ENCODE peak calls at places on chromosomes 13 and 19, in seven cellular contexts. D is body of pancreas, E is psoas muscle, K is Peyer's patch, U is coronary artery, P is ovary, L is gastrocnemius medialis. T is an unnamed sample.

GRCh38 chr13:43388282-43389034 is 365.1 kb downstream of the DNAJC15 start:
- DNase-seq in D (peak), E (no peak), K (no peak), U (no peak), P (no peak), L (no peak), T (no peak)

GRCh38 chr13:51811920-51812328 is 8.0 kb upstream of the DHRS12 start:
- DNase-seq in D (no peak), E (no peak), K (no peak), U (no peak), P (no peak), L (peak), T (no peak)

GRCh38 chr13:26540319-26540718 is 17.2 kb upstream of the WASF3 start:
- DNase-seq in D (no peak), E (peak), K (no peak), U (no peak), P (no peak), L (no peak), T (no peak)

GRCh38 chr19:41223431-41224234 is 4.6 kb downstream of the AXL start:
- DNase-seq in D (no peak), E (peak), K (no peak), U (peak), P (no peak), L (no peak), T (no peak)

GRCh38 chr19:36183455-36183741 is 31.1 kb downstream of the ZNF565 start:
- DNase-seq in D (no peak), E (no peak), K (no peak), U (no peak), P (no peak), L (peak), T (no peak)

GRCh38 chr19:31985001-31985605 is 360.3 kb upstream of the ZNF507 start:
- DNase-seq in D (no peak), E (no peak), K (no peak), U (no peak), P (no peak), L (no peak), T (no peak)

GRCh38 chr19:5074830-5075394 is 106.0 kb downstream of the KDM4B start:
- DNase-seq in D (no peak), E (peak), K (no peak), U (no peak), P (no peak), L (no peak), T (no peak)

GRCh38 chr19:16519230-16519687 is 23.0 kb downstream of the CHERP start:
- DNase-seq in D (no peak), E (no peak), K (no peak), U (no peak), P (no peak), L (no peak), T (no peak)

GRCh38 chr13:34748078-34748477 is 194.0 kb upstream of the NBEA start:
- DNase-seq in D (peak), E (no peak), K (no peak), U (no peak), P (peak), L (no peak), T (no peak)

GRCh38 chr13:53137777-53138176 is 109.2 kb downstream of the OLFM4 start:
- DNase-seq in D (no peak), E (no peak), K (no peak), U (no peak), P (no peak), L (peak), T (no peak)

GRCh38 chr13:62375653-62376052 is 960.0 kb upstream of the PCDH20 start:
- DNase-seq in D (no peak), E (no peak), K (no peak), U (no peak), P (no peak), L (no peak), T (no peak)

GRCh38 chr13:75480691-75481175 is 1.2 kb downstream of the TBC1D4 start:
- DNase-seq in D (peak), E (peak), K (no peak), U (no peak), P (peak), L (peak), T (peak)

GRCh38 chr19:47240996-47241918 is 10.3 kb upstream of the BBC3 start:
- DNase-seq in D (peak), E (peak), K (peak), U (no peak), P (peak), L (no peak), T (peak)

GRCh38 chr19:6354098-6354674 is 7.1 kb upstream of the CLPP start:
- DNase-seq in D (no peak), E (no peak), K (no peak), U (no peak), P (no peak), L (no peak), T (no peak)

GRCh38 chr19:37695144-37695899 is 24.2 kb downstream of the ZNF607 start:
- DNase-seq in D (no peak), E (no peak), K (no peak), U (no peak), P (no peak), L (no peak), T (no peak)

GRCh38 chr19:2033825-2034159 is 17.3 kb downstream of the MKNK2 start:
- DNase-seq in D (no peak), E (peak), K (no peak), U (no peak), P (no peak), L (no peak), T (no peak)

GRCh38 chr13:61833228-61833627 is 417.6 kb upstream of the PCDH20 start:
- DNase-seq in D (no peak), E (no peak), K (no peak), U (no peak), P (no peak), L (no peak), T (no peak)

GRCh38 chr19:19540707-19541515 is 2.8 kb downstream of the CILP2 start:
- DNase-seq in D (peak), E (peak), K (peak), U (no peak), P (peak), L (no peak), T (peak)

GRCh38 chr19:919157-920050 is 2.3 kb downstream of the KISS1R start:
- DNase-seq in D (no peak), E (no peak), K (peak), U (no peak), P (no peak), L (no peak), T (peak)

GRCh38 chr19:33235269-33235995 is 9.8 kb upstream of the SLC7A10 start:
- DNase-seq in D (peak), E (peak), K (peak), U (no peak), P (peak), L (peak), T (peak)

GRCh38 chr19:6773323-6773931 is 919 bp downstream of the VAV1 start:
- DNase-seq in D (no peak), E (peak), K (peak), U (no peak), P (no peak), L (no peak), T (peak)

GRCh38 chr13:26722321-26722720 is 38.3 kb downstream of the GPR12 start:
- DNase-seq in D (no peak), E (no peak), K (no peak), U (no peak), P (no peak), L (no peak), T (no peak)

GRCh38 chr19:12155324-12155723 is 1.2 kb downstream of the ZNF625 start:
- DNase-seq in D (no peak), E (no peak), K (no peak), U (no peak), P (no peak), L (no peak), T (no peak)

GRCh38 chr19:18373892-18374629 is 11.9 kb upstream of the GDF15 start:
- DNase-seq in D (peak), E (peak), K (peak), U (peak), P (peak), L (peak), T (peak)

GRCh38 chr13:108957369-108958012 is 328.1 kb downstream of the MYO16 start:
- DNase-seq in D (no peak), E (no peak), K (no peak), U (no peak), P (no peak), L (no peak), T (no peak)

GRCh38 chr19:51179297-51179696 is 37.2 kb downstream of the SIGLEC7 start:
- DNase-seq in D (no peak), E (no peak), K (no peak), U (no peak), P (no peak), L (no peak), T (no peak)

GRCh38 chr13:99231726-99232125 is 26.5 kb downstream of the GPR18 start:
- DNase-seq in D (no peak), E (no peak), K (no peak), U (no peak), P (no peak), L (no peak), T (no peak)

GRCh38 chr19:48539503-48540096 is 12.4 kb upstream of the SULT2B1 start:
- DNase-seq in D (no peak), E (no peak), K (no peak), U (no peak), P (no peak), L (no peak), T (no peak)

GRCh38 chr13:23623394-23623793 is 53.2 kb downstream of the TNFRSF19 start:
- DNase-seq in D (no peak), E (no peak), K (no peak), U (no peak), P (no peak), L (no peak), T (no peak)

GRCh38 chr13:47216176-47216822 is 319.4 kb upstream of the HTR2A start:
- DNase-seq in D (no peak), E (no peak), K (no peak), U (no peak), P (no peak), L (no peak), T (no peak)

GRCh38 chr13:84358601-84359000 is 476.3 kb upstream of the SLITRK1 start:
- DNase-seq in D (no peak), E (no peak), K (no peak), U (no peak), P (no peak), L (no peak), T (no peak)

GRCh38 chr19:46303345-46303701 is 6.5 kb downstream of the HIF3A start:
- DNase-seq in D (no peak), E (peak), K (no peak), U (no peak), P (peak), L (no peak), T (no peak)

GRCh38 chr19:46442808-46443450 is 14.2 kb upstream of the PNMA8C start:
- DNase-seq in D (peak), E (no peak), K (no peak), U (no peak), P (peak), L (no peak), T (no peak)

GRCh38 chr13:48624858-48625257 is 28.9 kb upstream of the CYSLTR2 start:
- DNase-seq in D (no peak), E (no peak), K (no peak), U (no peak), P (no peak), L (no peak), T (no peak)

GRCh38 chr19:38840583-38840968 is 9.0 kb upstream of the ECH1 start:
- DNase-seq in D (no peak), E (peak), K (no peak), U (no peak), P (no peak), L (no peak), T (no peak)

GRCh38 chr13:78978381-78978998 is 319.5 kb upstream of the OBI1 start:
- DNase-seq in D (peak), E (no peak), K (peak), U (no peak), P (no peak), L (no peak), T (no peak)

GRCh38 chr19:999379-999719 is 870 bp upstream of the GRIN3B start:
- DNase-seq in D (no peak), E (no peak), K (no peak), U (no peak), P (no peak), L (no peak), T (no peak)

GRCh38 chr13:108859202-108860012 is 230.0 kb downstream of the MYO16 start:
- DNase-seq in D (no peak), E (no peak), K (no peak), U (no peak), P (no peak), L (no peak), T (no peak)

GRCh38 chr19:39546599-39546998 is 6.6 kb upstream of the EID2 start:
- DNase-seq in D (no peak), E (no peak), K (no peak), U (no peak), P (no peak), L (no peak), T (no peak)

GRCh38 chr13:97254809-97255208 is 32.7 kb downstream of the MBNL2 start:
- DNase-seq in D (no peak), E (no peak), K (no peak), U (no peak), P (no peak), L (no peak), T (no peak)
- H3K27ac ChIP-seq in D (peak), E (peak), K (no peak), U (peak), P (no peak), L (peak), T (no peak)

GRCh38 chr19:55659822-55660221 is 5.0 kb downstream of the U2AF2 start:
- DNase-seq in D (no peak), E (peak), K (no peak), U (no peak), P (no peak), L (no peak), T (no peak)

GRCh38 chr19:55660991-55661390 is 6.2 kb downstream of the U2AF2 start:
- DNase-seq in D (no peak), E (peak), K (no peak), U (no peak), P (no peak), L (no peak), T (no peak)

GRCh38 chr19:55660404-55660803 is 5.6 kb downstream of the U2AF2 start:
- DNase-seq in D (no peak), E (peak), K (no peak), U (no peak), P (no peak), L (no peak), T (no peak)

GRCh38 chr19:55663846-55664536 is 9.2 kb downstream of the U2AF2 start:
- DNase-seq in D (no peak), E (no peak), K (no peak), U (no peak), P (no peak), L (no peak), T (no peak)

DNA sequence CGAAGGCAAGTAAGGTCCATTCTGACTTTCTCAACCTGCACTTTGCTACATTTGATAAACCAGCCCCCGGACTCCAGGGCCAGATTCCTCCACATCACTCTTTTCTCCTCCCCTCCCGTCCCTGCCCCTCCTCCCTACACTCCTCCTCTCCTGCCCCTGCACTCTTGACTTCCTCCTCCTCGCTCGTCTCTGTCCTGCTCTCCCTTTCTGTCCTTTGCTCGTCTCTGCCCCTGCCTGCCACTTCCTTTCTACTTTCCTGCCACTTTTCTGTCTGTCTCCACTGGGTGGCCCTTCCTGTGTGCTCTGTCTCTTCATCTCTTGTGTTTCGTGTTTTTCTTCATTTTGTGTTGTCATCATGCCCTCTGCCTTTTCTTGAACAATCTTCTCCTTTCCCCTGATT is 7.0 kb downstream of the U2AF2 start:
- DNase-seq in D (no peak), E (no peak), K (no peak), U (no peak), P (no peak), L (no peak), T (no peak)
- H3K27ac ChIP-seq in D (no peak), E (no peak), K (no peak), U (no peak), P (no peak), L (no peak), T (no peak)

DNA sequence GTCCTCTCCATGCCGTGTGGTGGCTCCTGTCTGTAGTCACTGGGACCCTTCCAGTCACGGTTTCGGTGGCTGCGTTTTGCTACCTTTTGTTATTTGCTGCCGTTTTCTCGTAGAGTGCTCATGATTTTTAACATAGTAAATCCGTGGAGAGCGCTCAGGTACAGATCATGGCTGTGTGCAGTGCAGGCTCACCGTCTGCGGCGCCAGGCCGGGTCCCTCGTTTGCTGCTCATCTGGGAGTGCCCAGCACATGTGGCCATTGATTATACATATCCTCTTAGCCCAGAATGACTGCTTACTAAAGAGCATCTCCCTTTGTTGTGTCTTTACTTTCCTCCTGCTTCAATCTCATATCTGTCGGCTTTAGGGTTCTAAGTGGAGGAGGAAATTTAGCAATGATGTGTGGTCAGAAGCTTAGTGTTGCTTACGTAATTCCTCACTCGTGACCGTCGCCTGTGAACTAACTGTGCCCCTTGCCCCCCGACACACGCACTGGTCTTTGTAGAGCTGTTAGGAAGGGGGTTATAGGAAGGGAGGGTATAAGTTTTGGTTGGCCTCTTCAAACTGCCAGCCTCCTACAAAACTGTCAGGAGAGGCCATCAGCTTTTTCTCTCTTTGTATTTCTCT is 31.8 kb downstream of the TFDP1 start:
- DNase-seq in D (no peak), E (no peak), K (no peak), U (no peak), P (no peak), L (no peak), T (no peak)
- H3K27ac ChIP-seq in D (no peak), E (no peak), K (no peak), U (no peak), P (no peak), L (no peak), T (no peak)

DNA sequence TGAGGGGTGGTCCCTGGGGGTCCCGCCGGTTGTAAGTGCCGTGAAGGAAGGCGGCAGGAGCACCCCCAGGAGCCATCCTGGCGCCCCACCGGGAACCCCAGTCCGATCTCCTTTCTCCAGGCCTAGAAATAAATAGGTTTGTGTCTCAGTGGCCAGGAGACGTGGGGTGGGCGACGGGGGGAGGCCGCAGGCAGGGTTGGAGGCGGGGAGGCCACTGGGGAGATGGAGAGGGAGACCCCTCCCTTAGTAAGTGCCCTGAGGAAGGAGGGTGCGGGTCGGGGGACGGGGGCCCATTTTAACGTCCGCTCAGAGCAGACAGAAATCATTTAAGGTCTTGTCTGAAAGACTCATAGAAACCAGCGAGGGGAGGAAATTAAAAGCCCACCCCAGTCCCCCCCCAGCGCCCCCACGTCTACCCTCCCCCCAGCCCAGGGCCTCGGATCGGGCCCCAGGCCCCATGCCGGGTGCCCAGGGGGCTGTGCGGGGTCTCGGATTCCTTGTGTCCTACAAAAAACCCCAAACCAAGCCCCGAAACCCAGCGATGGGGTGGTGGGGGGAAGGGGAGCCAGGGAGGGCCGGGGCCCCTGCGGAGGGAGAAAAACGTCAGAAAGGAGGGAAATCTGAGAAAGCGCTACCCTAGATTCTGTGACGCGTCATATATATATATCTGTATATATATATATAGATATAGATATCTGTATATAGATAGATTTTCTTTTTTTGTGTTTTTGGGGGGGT is 19.6 kb downstream of the ZBTB7A start:
- DNase-seq in D (no peak), E (no peak), K (no peak), U (no peak), P (no peak), L (no peak), T (no peak)
- H3K27ac ChIP-seq in D (no peak), E (no peak), K (no peak), U (no peak), P (no peak), L (no peak), T (no peak)

GRCh38 chr13:85383291-85383690 is 415.9 kb downstream of the SLITRK6 start:
- DNase-seq in D (no peak), E (no peak), K (no peak), U (no peak), P (no peak), L (no peak), T (no peak)
- H3K27ac ChIP-seq in D (no peak), E (no peak), K (no peak), U (no peak), P (no peak), L (no peak), T (no peak)

GRCh38 chr13:30807392-30807791 is 72.0 kb downstream of the ALOX5AP start:
- DNase-seq in D (no peak), E (no peak), K (peak), U (no peak), P (no peak), L (no peak), T (no peak)
- H3K27ac ChIP-seq in D (no peak), E (no peak), K (no peak), U (no peak), P (no peak), L (no peak), T (no peak)

DNA sequence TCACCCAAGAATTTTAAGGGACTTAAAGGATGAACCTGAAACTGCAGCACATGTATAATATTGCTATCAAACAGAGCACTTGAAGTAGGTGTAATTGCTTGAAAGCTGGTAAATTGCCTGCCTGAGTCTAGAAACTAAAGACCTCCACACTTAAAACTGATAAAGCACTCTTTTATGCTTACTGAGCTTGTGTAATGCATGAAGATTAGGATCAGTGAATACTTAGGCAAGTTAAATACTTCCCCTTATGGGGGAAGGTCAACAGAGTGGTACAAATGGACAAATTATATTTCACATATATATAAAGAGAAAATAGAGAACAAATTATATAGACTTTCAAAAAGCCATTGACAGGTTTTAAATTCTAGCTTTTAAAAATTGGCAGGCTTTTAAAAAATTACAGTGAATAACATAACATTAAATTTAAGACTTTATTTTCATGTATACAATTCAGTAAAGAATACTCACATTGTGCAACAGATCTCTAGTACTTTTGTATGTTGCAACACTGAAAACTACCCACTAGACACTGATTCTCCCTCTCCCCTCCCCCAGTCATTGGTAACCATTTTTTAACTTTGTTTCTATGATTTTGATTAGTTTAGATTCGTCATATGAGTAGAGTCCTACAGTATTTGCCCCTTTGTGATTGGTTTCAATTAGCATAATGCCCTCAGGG is 23.9 kb downstream of the PIBF1 start:
- DNase-seq in D (no peak), E (no peak), K (no peak), U (no peak), P (no peak), L (no peak), T (no peak)
- H3K27ac ChIP-seq in D (no peak), E (no peak), K (no peak), U (no peak), P (no peak), L (no peak), T (no peak)

T was measured in CD4-positive, alpha-beta T cell.